ENCODE peak calls at places on chromosomes 11 and 22, in nine cellular contexts. M, E, G, V, U, S, B, O and P are unnamed samples.
A peak's percentile ranks its signal among the peaks of the same experiment; 100 is the strongest.

GRCh38 chr11:133955091-133955846 is 1.5 kb downstream of the IGSF9B start:
- DNase-seq in M (no peak), U (no peak), E (no peak), B (peak; percentile 75), V (no peak), O (no peak), S (peak; percentile 66), G (no peak), P (peak; percentile 79)

GRCh38 chr11:72229925-72230763 is 5.6 kb downstream of the INPPL1 start:
- DNase-seq in U (peak; percentile 21), E (peak; percentile 72), G (no peak), V (no peak), S (peak; percentile 29), O (no peak), M (no peak), B (no peak), P (peak; percentile 15)

GRCh38 chr22:27111796-27112195 is 454.4 kb downstream of the MIAT start:
- DNase-seq in V (no peak), E (no peak), O (no peak), G (no peak), S (no peak), U (no peak), M (no peak), B (no peak), P (no peak)

GRCh38 chr22:37229012-37229804 is 14.9 kb downstream of the RAC2 start:
- DNase-seq in B (no peak), U (no peak), S (no peak), V (peak; percentile 41), M (no peak), E (peak; percentile 87), O (no peak), G (peak; percentile 90), P (no peak)

GRCh38 chr11:128852327-128853023 is 14.6 kb downstream of the KCNJ1 start:
- DNase-seq in O (no peak), V (no peak), G (no peak), E (no peak), S (no peak), B (no peak), U (no peak), M (peak; percentile 79), P (peak; percentile 43)

GRCh38 chr11:87851234-87851633 is 324.0 kb downstream of the RAB38 start:
- DNase-seq in S (no peak), M (no peak), B (no peak), G (peak; percentile 29), E (no peak), V (peak; percentile 3), O (no peak), U (no peak), P (no peak)

GRCh38 chr11:102186836-102187235 is 76.6 kb downstream of the YAP1 start:
- DNase-seq in E (no peak), S (no peak), B (no peak), M (no peak), V (no peak), U (no peak), G (no peak), O (no peak), P (no peak)

GRCh38 chr11:111403021-111403725 is 24.1 kb upstream of the POU2AF1 start:
- DNase-seq in E (no peak), V (no peak), U (no peak), O (no peak), S (no peak), B (no peak), G (no peak), M (no peak), P (no peak)

GRCh38 chr11:69194396-69194795 is 38.7 kb downstream of the SMIM38 start:
- DNase-seq in S (no peak), B (no peak), M (no peak), U (no peak), E (no peak), O (no peak), V (no peak), G (no peak), P (no peak)

GRCh38 chr11:19220903-19221682 is 19.3 kb upstream of the CSRP3 start:
- DNase-seq in G (peak; percentile 18), S (no peak), U (peak; percentile 69), V (no peak), E (no peak), O (no peak), B (no peak), M (no peak), P (no peak)

GRCh38 chr11:123195182-123196059 is at the start of gene CLMP:
- DNase-seq in U (no peak), O (peak; percentile 74), V (no peak), G (peak; percentile 82), S (peak; percentile 88), B (peak; percentile 58), E (no peak), M (peak; percentile 24), P (no peak)

GRCh38 chr11:86230196-86230813 is 14.2 kb upstream of the EED start:
- DNase-seq in O (no peak), M (no peak), S (no peak), U (no peak), V (no peak), B (no peak), E (no peak), G (no peak), P (no peak)

GRCh38 chr11:61390161-61390560 is 2.2 kb upstream of the TMEM216 start:
- DNase-seq in B (no peak), V (no peak), M (no peak), U (no peak), S (no peak), O (no peak), E (no peak), G (peak; percentile 44), P (no peak)

GRCh38 chr11:61380914-61381313 is 11.5 kb upstream of the TMEM216 start:
- DNase-seq in M (no peak), U (no peak), G (no peak), E (no peak), S (no peak), O (no peak), V (no peak), B (no peak), P (no peak)

GRCh38 chr11:61378713-61379313 is 13.6 kb upstream of the TMEM216 start:
- DNase-seq in B (peak; percentile 75), U (no peak), O (no peak), V (peak; percentile 74), M (no peak), G (peak; percentile 98), E (no peak), S (no peak), P (no peak)

DNA sequence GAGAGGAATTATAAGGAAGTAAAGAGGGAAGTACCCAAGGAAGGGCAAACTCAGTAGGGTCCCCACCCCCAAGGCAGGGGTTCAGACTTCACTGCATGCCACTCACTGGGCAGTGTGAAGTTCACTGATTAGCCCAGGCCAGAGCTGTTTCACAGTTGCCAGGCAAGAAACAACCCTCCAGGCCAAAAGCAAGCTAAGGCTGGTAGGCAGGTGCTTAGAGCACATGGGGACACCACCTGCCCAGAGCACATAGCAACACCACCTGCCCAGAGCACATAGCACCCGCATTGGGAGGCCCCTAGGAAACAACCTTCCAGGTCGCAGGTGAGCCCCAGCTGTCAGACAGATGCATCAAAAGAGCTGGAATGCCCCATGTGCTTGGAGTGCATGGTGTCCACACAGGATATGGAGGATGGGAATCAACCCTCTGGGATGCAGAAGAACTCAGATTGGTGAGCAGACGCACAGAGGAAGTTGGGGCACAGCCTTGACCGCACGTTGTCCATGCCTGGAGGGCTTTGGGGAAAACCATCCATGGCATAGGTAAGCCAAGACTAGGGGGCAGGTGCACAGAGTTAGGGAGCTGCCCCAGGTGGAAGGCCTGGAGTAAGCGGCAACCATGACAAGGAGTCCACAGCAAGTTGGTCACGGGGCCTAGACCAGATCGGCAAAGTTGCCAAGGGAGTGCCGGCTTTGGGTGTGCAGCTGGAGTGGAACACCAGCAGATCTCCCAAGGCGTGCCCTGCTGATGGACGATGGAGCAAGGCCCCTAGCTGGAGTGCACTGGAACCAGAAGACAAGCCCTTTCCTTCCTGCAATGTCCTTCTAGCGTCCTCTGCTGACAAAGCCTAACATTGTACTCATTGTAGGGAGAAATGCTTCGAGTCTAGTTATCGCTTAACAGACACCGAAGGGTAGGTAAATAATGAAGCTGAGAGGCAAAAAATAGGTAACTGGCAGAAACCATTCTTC is 7.8 kb upstream of the TMEM216 start:
- DNase-seq in U (no peak), V (peak; percentile 66), E (no peak), M (no peak), S (peak; percentile 64), G (peak; percentile 48), O (peak; percentile 44), B (no peak), P (no peak)
- TF ChIP-seq CTCF in U (no peak), V (peak; percentile 17), E (no peak), M (no peak), S (peak; percentile 62), G (peak; percentile 43), O (peak; percentile 55), B (no peak), P (no peak)

GRCh38 chr11:8941341-8942103 is 1.3 kb downstream of the ASCL3 start:
- DNase-seq in S (no peak), O (no peak), B (no peak), U (no peak), M (no peak), E (no peak), G (no peak), V (no peak), P (no peak)

GRCh38 chr11:8948901-8949300 is 6.1 kb upstream of the ASCL3 start:
- DNase-seq in G (no peak), S (no peak), E (no peak), M (no peak), O (no peak), U (no peak), B (no peak), V (no peak), P (no peak)

GRCh38 chr11:8942518-8943066 is at the start of gene ASCL3:
- DNase-seq in M (no peak), O (no peak), B (no peak), G (no peak), S (no peak), E (no peak), V (no peak), U (no peak), P (no peak)

GRCh38 chr11:8947230-8947943 is 4.6 kb upstream of the ASCL3 start:
- DNase-seq in B (no peak), V (no peak), G (peak; percentile 20), U (no peak), O (no peak), M (no peak), S (no peak), E (no peak), P (no peak)
- H3K27ac ChIP-seq in B (no peak overlapping the region), V (no peak overlapping the region), G (no peak overlapping the region), U (no peak overlapping the region), O (no peak overlapping the region), M (no peak overlapping the region), S (no peak overlapping the region), E (no peak overlapping the region), P (no peak overlapping the region)

DNA sequence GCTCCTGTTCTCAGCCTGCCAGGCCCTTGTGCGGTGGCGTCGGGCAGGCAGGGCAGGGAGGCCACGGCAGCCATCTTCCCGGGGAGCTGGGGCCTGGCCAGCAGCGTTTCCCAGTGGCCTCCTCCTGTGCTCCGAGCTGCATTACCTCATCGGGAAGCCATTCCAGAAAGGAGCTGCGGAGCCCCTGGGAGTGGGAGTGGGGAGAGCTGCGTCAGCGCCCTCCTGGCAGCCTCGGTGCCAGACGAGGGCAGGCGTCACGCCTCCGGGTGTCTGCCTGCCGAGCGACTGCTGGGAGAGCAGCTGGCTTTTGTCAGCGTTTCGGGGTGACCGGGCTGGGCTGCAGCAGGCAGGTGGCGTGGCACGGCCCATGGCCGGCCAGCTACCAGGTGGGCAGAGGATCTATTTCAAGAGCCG is 30.9 kb upstream of the WNT7B start:
- DNase-seq in O (no peak), V (no peak), G (peak; percentile 90), B (peak; percentile 85), M (peak; percentile 56), U (peak; percentile 39), E (peak; percentile 81), S (no peak), P (peak; percentile 59)
- H3K4me1 ChIP-seq in O (no peaks in the 10 kb centered on the region), V (peaks cover 32% of the 10 kb centered on the region), G (peaks cover 26% of the 10 kb centered on the region), B (peaks cover 11% of the 10 kb centered on the region), M (peaks cover 48% of the 10 kb centered on the region), U (peaks cover 62% of the 10 kb centered on the region), E (peaks cover 39% of the 10 kb centered on the region), S (no peaks in the 10 kb centered on the region), P (peaks cover 42% of the 10 kb centered on the region)

GRCh38 chr11:67691149-67691548 is 16.7 kb upstream of the ALDH3B2 start:
- DNase-seq in V (no peak), U (no peak), M (no peak), S (no peak), B (no peak), G (peak; percentile 2), E (no peak), O (no peak), P (no peak)
- TF ChIP-seq CTCF in V (peak; percentile 44), U (no peak), M (no peak), S (peak; percentile 52), B (no peak), G (peak; percentile 36), E (no peak), O (no peak), P (no peak)